ENCODE peak calls at places on chromosomes 5 and 9, in five cellular contexts. T, C, G, O and P are unnamed samples. For H3K4me1, the result is how much of the 10 kb centered on the place peaks cover.

GRCh38 chr5:83375049-83375710 is 96.4 kb upstream of the VCAN start:
- DNase-seq in T (no peak), C (no peak), G (no peak), O (no peak), P (no peak)

GRCh38 chr5:1553642-1554409 is 30.1 kb upstream of the LPCAT1 start:
- DNase-seq in T (no peak), C (no peak), G (no peak), O (peak), P (no peak)

GRCh38 chr5:120314201-120314600 is 149.9 kb upstream of the PRR16 start:
- DNase-seq in T (no peak), C (no peak), G (no peak), O (no peak), P (no peak)

GRCh38 chr5:51347704-51348103 is 35.5 kb upstream of the ISL1 start:
- DNase-seq in T (peak), C (no peak), G (no peak), O (no peak), P (no peak)

GRCh38 chr5:114830114-114830513 is 339.6 kb downstream of the TRIM36 start:
- DNase-seq in T (no peak), C (no peak), G (no peak), O (no peak), P (no peak)

GRCh38 chr5:172299916-172300439 is 16.4 kb upstream of the UBTD2 start:
- DNase-seq in T (no peak), C (no peak), G (no peak), O (no peak), P (no peak)

GRCh38 chr9:71758785-71759184 is 9.5 kb downstream of the CEMIP2 start:
- DNase-seq in T (peak), C (no peak), G (no peak), O (no peak), P (no peak)

GRCh38 chr5:102766295-102767090 is 11.4 kb downstream of the PAM start:
- DNase-seq in T (no peak), C (no peak), G (no peak), O (no peak), P (no peak)

GRCh38 chr9:69443178-69443577 is 118.2 kb downstream of the ENTREP1 start:
- DNase-seq in T (no peak), C (no peak), G (no peak), O (no peak), P (no peak)

GRCh38 chr5:84535281-84535680 is 150.6 kb upstream of the EDIL3 start:
- DNase-seq in T (no peak), C (no peak), G (no peak), O (no peak), P (no peak)

GRCh38 chr9:87069690-87070089 is 122.4 kb upstream of the GAS1 start:
- DNase-seq in T (no peak), C (no peak), G (no peak), O (no peak), P (no peak)

GRCh38 chr9:2599896-2600295 is 21.7 kb upstream of the VLDLR start:
- DNase-seq in T (no peak), C (no peak), G (no peak), O (no peak), P (no peak)

GRCh38 chr5:65061250-65061973 is 292.7 kb downstream of the CWC27 start:
- DNase-seq in T (no peak), C (no peak), G (no peak), O (peak), P (no peak)

GRCh38 chr9:131728961-131729360 is 10.9 kb downstream of the RAPGEF1 start:
- DNase-seq in T (no peak), C (no peak), G (no peak), O (peak), P (no peak)

GRCh38 chr5:151020304-151021031 is at the start of gene GPX3:
- DNase-seq in T (peak), C (no peak), G (peak), O (peak), P (peak)

DNA sequence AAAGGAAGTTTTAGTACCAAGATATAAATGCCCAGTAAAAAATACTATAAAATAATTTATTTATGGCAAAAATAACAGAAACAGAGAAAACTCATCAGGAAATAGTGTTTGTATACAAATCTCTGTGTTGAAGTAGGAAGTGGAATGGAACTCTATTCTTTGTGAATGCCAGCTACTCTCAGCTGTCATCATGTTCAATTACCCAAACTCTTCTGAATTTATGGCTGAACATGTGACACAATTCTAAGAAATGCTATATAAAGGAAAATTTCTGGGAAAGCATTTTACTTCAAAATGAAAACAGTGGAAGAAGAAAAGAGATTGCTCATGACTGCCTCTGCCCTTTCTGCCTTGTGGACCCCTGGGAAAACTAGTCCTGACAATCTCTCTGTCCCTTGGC is 522.3 kb upstream of the ST8SIA4 start:
- DNase-seq in T (no peak), C (no peak), G (no peak), O (no peak), P (no peak)
- TF ChIP-seq CTCF in T (no peak), C (no peak), G (no peak), O (no peak), P (no peak)

GRCh38 chr9:109314011-109314531 is 6.8 kb downstream of the EPB41L4B start:
- DNase-seq in T (no peak), C (no peak), G (no peak), O (peak), P (no peak)
- H3K4me1 ChIP-seq in T (under half), C (half or more), G (under half), O (under half), P (half or more)

DNA sequence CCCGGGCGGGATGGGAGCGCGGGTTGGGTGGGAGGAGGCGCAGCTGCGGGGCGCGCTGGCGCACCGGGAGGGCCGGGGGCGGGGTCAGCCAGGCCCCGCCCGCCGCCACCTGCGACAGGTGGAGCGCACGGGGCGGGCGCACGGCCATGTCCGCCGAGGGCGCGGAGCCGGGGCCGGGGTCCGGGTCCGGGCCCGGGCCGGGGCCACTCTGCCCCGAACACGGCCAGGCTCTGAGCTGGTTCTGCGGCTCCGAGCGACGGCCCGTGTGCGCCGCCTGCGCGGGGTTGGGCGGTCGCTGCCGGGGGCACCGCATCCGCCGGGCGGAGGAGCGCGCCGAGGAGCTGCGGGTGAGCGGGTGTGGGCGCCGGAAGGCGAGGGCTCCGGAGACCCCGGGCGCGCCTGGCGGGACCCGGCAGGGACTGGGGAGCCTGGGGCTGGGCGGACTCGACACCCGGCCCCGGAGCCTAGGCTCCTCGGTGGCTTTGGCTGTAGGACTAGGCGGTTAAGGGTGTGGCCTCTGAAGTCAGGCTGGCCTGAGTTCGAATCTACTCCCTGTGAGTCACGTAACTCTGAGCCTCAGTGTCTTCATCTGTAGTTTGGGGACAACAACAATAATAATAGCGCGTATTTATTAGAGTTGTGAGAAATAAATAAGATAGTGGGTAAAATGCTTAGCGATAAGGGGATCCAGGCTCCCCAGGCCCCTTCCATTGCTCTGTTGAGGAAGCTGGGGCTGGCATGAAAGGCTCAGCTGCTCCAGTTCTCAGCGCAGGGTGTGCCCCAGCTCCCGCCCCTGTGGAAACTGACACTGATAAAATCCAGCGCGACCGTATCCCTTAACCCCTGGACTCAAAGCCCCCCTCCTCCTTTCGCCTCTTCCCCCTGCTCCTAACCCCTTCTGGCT is at the start of gene BSPRY:
- DNase-seq in T (no peak), C (no peak), G (no peak), O (peak), P (no peak)
- H3K4me3 ChIP-seq in T (peak), C (peak), G (peak), O (peak), P (peak)

DNA sequence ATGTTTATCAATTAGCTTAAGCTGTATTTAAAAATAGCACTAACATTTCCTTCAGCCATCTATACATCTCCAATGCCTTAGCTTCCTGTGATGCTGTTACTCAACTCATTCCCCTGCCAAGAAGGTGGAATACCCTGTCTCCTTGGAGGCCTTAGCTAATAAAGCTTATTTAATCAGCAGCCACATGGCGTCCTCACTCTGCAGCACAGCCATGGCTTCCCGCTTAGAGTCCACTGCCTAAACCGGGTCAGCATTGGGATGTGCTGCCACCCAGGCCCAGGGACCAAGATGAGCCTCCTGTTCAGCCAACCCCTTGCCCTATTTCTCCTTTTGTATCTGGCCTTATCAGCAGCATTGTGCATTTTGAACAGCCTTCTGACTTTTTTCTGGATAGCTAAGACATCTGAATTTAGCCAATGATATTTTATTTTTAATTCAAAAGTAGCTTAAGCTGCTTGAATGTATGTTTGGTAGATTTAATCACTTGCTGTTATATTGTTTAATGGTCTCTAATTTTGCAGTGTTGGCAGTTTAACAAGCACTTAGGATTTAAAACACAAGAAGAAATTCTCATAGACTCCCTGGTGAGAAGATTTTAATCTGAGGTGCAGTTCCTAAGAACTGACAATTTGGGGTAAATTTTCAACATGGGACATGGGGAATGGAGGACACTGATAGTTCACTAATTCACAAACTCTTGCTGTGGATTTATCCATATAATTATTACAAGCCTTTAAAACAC is 113.0 kb downstream of the RPS23 start:
- DNase-seq in T (peak), C (no peak), G (no peak), O (no peak), P (peak)
- TF ChIP-seq CTCF in T (peak), C (no peak), G (no peak), O (no peak), P (no peak)

GRCh38 chr9:121187681-121188305 is 13.9 kb downstream of the RAB14 start:
- DNase-seq in T (no peak), C (no peak), G (no peak), O (no peak), P (no peak)
- H3K4me1 ChIP-seq in T (half or more), C (under half), G (under half), O (under half), P (half or more)

GRCh38 chr5:137899493-137899892 is 10.2 kb downstream of the PKD2L2 start:
- DNase-seq in T (no peak), C (no peak), G (no peak), O (no peak), P (no peak)

GRCh38 chr5:137900925-137901817 is 11.9 kb downstream of the PKD2L2 start:
- DNase-seq in T (no peak), C (no peak), G (no peak), O (no peak), P (no peak)

GRCh38 chr5:137902389-137903133 is 13.3 kb downstream of the PKD2L2 start:
- DNase-seq in T (no peak), C (no peak), G (no peak), O (no peak), P (no peak)
- H3K4me3 ChIP-seq in T (no peak), C (no peak), G (no peak), O (no peak), P (no peak)

DNA sequence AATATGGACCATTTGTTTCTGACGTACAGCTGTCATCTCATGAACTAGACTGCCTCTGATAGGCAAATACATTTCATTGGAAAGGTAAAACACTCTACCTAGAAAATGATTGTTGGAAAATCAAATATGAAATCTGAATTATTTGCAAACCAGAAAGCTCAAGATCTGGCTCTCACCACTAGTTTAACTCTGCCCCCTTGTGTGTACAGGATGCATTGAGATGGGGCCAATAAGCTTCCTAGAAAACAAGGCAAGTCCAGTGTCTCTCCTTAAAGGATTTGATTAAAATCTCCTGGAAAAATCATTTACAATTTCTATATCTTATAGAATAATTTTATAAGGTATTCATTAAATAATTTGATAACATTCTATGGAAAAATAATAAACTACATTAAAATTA is 311.9 kb upstream of the ANKH start:
- DNase-seq in T (peak), C (no peak), G (no peak), O (no peak), P (no peak)
- TF ChIP-seq CTCF in T (peak), C (no peak), G (no peak), O (no peak), P (peak)

GRCh38 chr5:53302524-53302923 is 177.9 kb upstream of the FST start:
- DNase-seq in T (no peak), C (no peak), G (no peak), O (no peak), P (no peak)
- H3K4me1 ChIP-seq in T (under half), C (under half), G (under half), O (under half), P (under half)